ENCODE peak calls at places on chromosomes 13 and 19, in five cellular contexts. T, Z, X, S and W are unnamed samples.

GRCh38 chr13:48253849-48254248 is 20.8 kb downstream of the ITM2B start:
- DNase-seq in T (no peak), Z (no peak), X (no peak), S (no peak), W (no peak)

GRCh38 chr13:40420160-40420740 is 246.2 kb downstream of the FOXO1 start:
- DNase-seq in T (no peak), Z (no peak), X (no peak), S (no peak), W (no peak)

GRCh38 chr13:35140321-35140720 is 198.3 kb downstream of the NBEA start:
- DNase-seq in T (no peak), Z (no peak), X (no peak), S (no peak), W (no peak)

GRCh38 chr13:33179463-33179862 is 106.1 kb downstream of the STARD13 start:
- DNase-seq in T (no peak), Z (no peak), X (no peak), S (no peak), W (no peak)

GRCh38 chr19:49573451-49573850 is 6.9 kb downstream of the NOSIP start:
- DNase-seq in T (no peak), Z (no peak), X (no peak), S (no peak), W (no peak)

GRCh38 chr13:90552702-90553101 is 794.8 kb upstream of the MIR17HG start:
- DNase-seq in T (no peak), Z (no peak), X (no peak), S (no peak), W (no peak)

GRCh38 chr13:21326155-21327030 is 132.7 kb downstream of the ZDHHC20 start:
- DNase-seq in T (peak), Z (no peak), X (no peak), S (no peak), W (no peak)

GRCh38 chr13:113046883-113047244 is 58.7 kb upstream of the F7 start:
- DNase-seq in T (no peak), Z (no peak), X (peak), S (no peak), W (no peak)

GRCh38 chr19:53182202-53182601 is 11.0 kb downstream of the ZNF665 start:
- DNase-seq in T (no peak), Z (no peak), X (no peak), S (no peak), W (no peak)

GRCh38 chr19:21256722-21257121 is 72.5 kb downstream of the ZNF708 start:
- DNase-seq in T (no peak), Z (no peak), X (no peak), S (peak), W (no peak)

GRCh38 chr13:38496956-38497355 is 147.3 kb downstream of the UFM1 start:
- DNase-seq in T (no peak), Z (no peak), X (no peak), S (no peak), W (no peak)

GRCh38 chr19:18278521-18279265 is 2.7 kb downstream of the JUND start:
- DNase-seq in T (no peak), Z (peak), X (no peak), S (no peak), W (no peak)

GRCh38 chr13:42477588-42478190 is 96.3 kb upstream of the TNFSF11 start:
- DNase-seq in T (no peak), Z (no peak), X (no peak), S (no peak), W (no peak)